ENCODE peak calls at places on chromosomes 3 and 15, in five cellular contexts. One of them, this sample, is unnamed.

GRCh38 chr3:42067324-42067723 is 23.8 kb upstream of the TRAK1 start:
- DNase-seq in lower leg skin: no peak
- DNase-seq in left ventricle myocardium inferior: no peak
- DNase-seq in fibroblast of mammary gland: peak
- DNase-seq in IMR-90: peak
- DNase-seq in this sample: no peak

GRCh38 chr3:44430466-44430865 is 47.0 kb downstream of the ZNF445 start:
- DNase-seq in lower leg skin: no peak
- DNase-seq in left ventricle myocardium inferior: no peak
- DNase-seq in fibroblast of mammary gland: no peak
- DNase-seq in IMR-90: no peak
- DNase-seq in this sample: no peak

GRCh38 chr3:21668012-21668411 is 83.0 kb downstream of the ZNF385D start:
- DNase-seq in lower leg skin: no peak
- DNase-seq in left ventricle myocardium inferior: no peak
- DNase-seq in fibroblast of mammary gland: no peak
- DNase-seq in IMR-90: no peak
- DNase-seq in this sample: no peak

GRCh38 chr3:135871311-135871710 is 94.2 kb upstream of the PPP2R3A start:
- DNase-seq in lower leg skin: no peak
- DNase-seq in left ventricle myocardium inferior: no peak
- DNase-seq in fibroblast of mammary gland: no peak
- DNase-seq in IMR-90: no peak
- DNase-seq in this sample: no peak

GRCh38 chr3:34020761-34021635 is 222.6 kb downstream of the PDCD6IP start:
- DNase-seq in lower leg skin: no peak
- DNase-seq in left ventricle myocardium inferior: no peak
- DNase-seq in fibroblast of mammary gland: no peak
- DNase-seq in IMR-90: no peak
- DNase-seq in this sample: no peak

GRCh38 chr3:11769704-11770103 is 77.0 kb downstream of the TAMM41 start:
- DNase-seq in lower leg skin: no peak
- DNase-seq in left ventricle myocardium inferior: no peak
- DNase-seq in fibroblast of mammary gland: no peak
- DNase-seq in IMR-90: no peak
- DNase-seq in this sample: no peak

GRCh38 chr3:13683772-13684171 is 134.8 kb downstream of the FBLN2 start:
- DNase-seq in lower leg skin: no peak
- DNase-seq in left ventricle myocardium inferior: no peak
- DNase-seq in fibroblast of mammary gland: no peak
- DNase-seq in IMR-90: no peak
- DNase-seq in this sample: no peak

GRCh38 chr3:35829499-35829898 is 190.2 kb downstream of the ARPP21 start:
- DNase-seq in lower leg skin: no peak
- DNase-seq in left ventricle myocardium inferior: no peak
- DNase-seq in fibroblast of mammary gland: no peak
- DNase-seq in IMR-90: no peak
- DNase-seq in this sample: no peak

GRCh38 chr3:116390318-116390717 is 55.0 kb downstream of the LSAMP start:
- DNase-seq in lower leg skin: no peak
- DNase-seq in left ventricle myocardium inferior: no peak
- DNase-seq in fibroblast of mammary gland: no peak
- DNase-seq in IMR-90: no peak
- DNase-seq in this sample: no peak

GRCh38 chr3:120659834-120660233 is 22.2 kb downstream of the HGD start:
- DNase-seq in lower leg skin: no peak
- DNase-seq in left ventricle myocardium inferior: no peak
- DNase-seq in fibroblast of mammary gland: no peak
- DNase-seq in IMR-90: no peak
- DNase-seq in this sample: no peak

GRCh38 chr15:67914028-67914427 is 74.2 kb upstream of the RNU6-1 start:
- DNase-seq in lower leg skin: no peak
- DNase-seq in left ventricle myocardium inferior: no peak
- DNase-seq in fibroblast of mammary gland: no peak
- DNase-seq in IMR-90: no peak
- DNase-seq in this sample: no peak

GRCh38 chr15:91956026-91956723 is 102.7 kb downstream of the SLCO3A1 start:
- DNase-seq in lower leg skin: no peak
- DNase-seq in left ventricle myocardium inferior: peak
- DNase-seq in fibroblast of mammary gland: peak
- DNase-seq in IMR-90: peak
- DNase-seq in this sample: no peak

GRCh38 chr3:39166134-39166710 is 12.8 kb upstream of the CSRNP1 start:
- DNase-seq in lower leg skin: no peak
- DNase-seq in left ventricle myocardium inferior: peak
- DNase-seq in fibroblast of mammary gland: peak
- DNase-seq in IMR-90: peak
- DNase-seq in this sample: no peak

GRCh38 chr15:83308671-83309070 is 24.2 kb upstream of the BNC1 start:
- DNase-seq in lower leg skin: no peak
- DNase-seq in left ventricle myocardium inferior: no peak
- DNase-seq in fibroblast of mammary gland: no peak
- DNase-seq in IMR-90: no peak
- DNase-seq in this sample: no peak

GRCh38 chr3:67418539-67419529 is 235.6 kb downstream of the SUCLG2 start:
- DNase-seq in lower leg skin: no peak
- DNase-seq in left ventricle myocardium inferior: no peak
- DNase-seq in fibroblast of mammary gland: peak
- DNase-seq in IMR-90: peak
- DNase-seq in this sample: no peak

GRCh38 chr3:32910954-32911353 is 40.5 kb upstream of the CCR4 start:
- DNase-seq in lower leg skin: no peak
- DNase-seq in left ventricle myocardium inferior: no peak
- DNase-seq in fibroblast of mammary gland: peak
- DNase-seq in IMR-90: no peak
- DNase-seq in this sample: no peak

GRCh38 chr15:98268163-98268562 is 307.7 kb downstream of the ARRDC4 start:
- DNase-seq in lower leg skin: no peak
- DNase-seq in left ventricle myocardium inferior: no peak
- DNase-seq in fibroblast of mammary gland: no peak
- DNase-seq in IMR-90: no peak
- DNase-seq in this sample: no peak

GRCh38 chr15:67707520-67708283 is 117.6 kb upstream of the SKOR1 start:
- DNase-seq in lower leg skin: no peak
- DNase-seq in left ventricle myocardium inferior: no peak
- DNase-seq in fibroblast of mammary gland: no peak
- DNase-seq in IMR-90: peak
- DNase-seq in this sample: no peak

GRCh38 chr3:11078826-11079520 is 75.3 kb upstream of the HRH1 start:
- DNase-seq in lower leg skin: no peak
- DNase-seq in left ventricle myocardium inferior: no peak
- DNase-seq in fibroblast of mammary gland: no peak
- DNase-seq in IMR-90: no peak
- DNase-seq in this sample: no peak

GRCh38 chr15:45242289-45242688 is 9.7 kb upstream of the SLC28A2 start:
- DNase-seq in lower leg skin: no peak
- DNase-seq in left ventricle myocardium inferior: no peak
- DNase-seq in fibroblast of mammary gland: no peak
- DNase-seq in IMR-90: no peak
- DNase-seq in this sample: no peak

GRCh38 chr3:25589104-25589782 is 75.5 kb downstream of the TOP2B start:
- DNase-seq in lower leg skin: no peak
- DNase-seq in left ventricle myocardium inferior: no peak
- DNase-seq in fibroblast of mammary gland: no peak
- DNase-seq in IMR-90: no peak
- DNase-seq in this sample: no peak

GRCh38 chr3:70358978-70359580 is 46.6 kb upstream of the MDFIC2 start:
- DNase-seq in lower leg skin: no peak
- DNase-seq in left ventricle myocardium inferior: no peak
- DNase-seq in fibroblast of mammary gland: peak
- DNase-seq in IMR-90: peak
- DNase-seq in this sample: no peak

GRCh38 chr3:76024640-76025039 is 239.3 kb upstream of the ZNF717 start:
- DNase-seq in lower leg skin: no peak
- DNase-seq in left ventricle myocardium inferior: no peak
- DNase-seq in fibroblast of mammary gland: peak
- DNase-seq in IMR-90: peak
- DNase-seq in this sample: no peak

GRCh38 chr3:160860346-160860745 is 104.3 kb downstream of the PPM1L start:
- DNase-seq in lower leg skin: no peak
- DNase-seq in left ventricle myocardium inferior: no peak
- DNase-seq in fibroblast of mammary gland: no peak
- DNase-seq in IMR-90: no peak
- DNase-seq in this sample: no peak

GRCh38 chr3:159273608-159274007 is 471.8 kb downstream of the MFSD1 start:
- DNase-seq in lower leg skin: no peak
- DNase-seq in left ventricle myocardium inferior: peak
- DNase-seq in fibroblast of mammary gland: peak
- DNase-seq in IMR-90: peak
- DNase-seq in this sample: no peak

DNA sequence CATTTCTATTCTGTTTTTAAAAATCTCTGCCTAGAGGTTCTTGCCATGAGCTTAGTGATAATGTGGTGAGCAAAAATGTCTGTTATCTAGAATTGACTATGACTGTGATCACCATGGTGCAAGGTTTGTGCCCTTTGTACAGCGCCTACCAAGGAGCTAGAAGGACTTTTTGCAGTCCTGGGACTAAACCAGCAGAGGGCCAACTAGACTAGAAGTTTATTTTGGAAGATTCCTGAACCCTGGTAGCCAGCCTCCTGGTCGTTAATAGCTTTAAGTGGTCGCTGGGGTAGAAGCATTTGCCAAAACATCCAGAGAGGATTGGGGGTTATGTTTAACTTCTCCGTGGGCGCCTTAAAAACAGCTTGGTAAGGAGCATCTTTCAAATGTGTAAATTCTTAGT is 7.8 kb downstream of the SCG5 start:
- DNase-seq in lower leg skin: no peak
- DNase-seq in left ventricle myocardium inferior: no peak
- DNase-seq in fibroblast of mammary gland: peak
- DNase-seq in IMR-90: peak
- DNase-seq in this sample: no peak
- TF ChIP-seq CTCF in lower leg skin: no peak
- TF ChIP-seq CTCF in left ventricle myocardium inferior: no peak
- TF ChIP-seq CTCF in fibroblast of mammary gland: peak
- TF ChIP-seq CTCF in IMR-90: peak
- TF ChIP-seq CTCF in this sample: peak

GRCh38 chr15:33215941-33216872 is 21.7 kb upstream of the FMN1 start:
- DNase-seq in lower leg skin: no peak
- DNase-seq in left ventricle myocardium inferior: no peak
- DNase-seq in fibroblast of mammary gland: peak
- DNase-seq in IMR-90: peak
- DNase-seq in this sample: no peak
- TF ChIP-seq CTCF in lower leg skin: no peak
- TF ChIP-seq CTCF in left ventricle myocardium inferior: peak
- TF ChIP-seq CTCF in fibroblast of mammary gland: peak
- TF ChIP-seq CTCF in IMR-90: peak
- TF ChIP-seq CTCF in this sample: peak

GRCh38 chr3:47002490-47003410 is 23.3 kb downstream of the NBEAL2 start:
- DNase-seq in lower leg skin: no peak
- DNase-seq in left ventricle myocardium inferior: no peak
- DNase-seq in fibroblast of mammary gland: no peak
- DNase-seq in IMR-90: no peak
- DNase-seq in this sample: peak
- TF ChIP-seq CTCF in lower leg skin: no peak
- TF ChIP-seq CTCF in left ventricle myocardium inferior: no peak
- TF ChIP-seq CTCF in fibroblast of mammary gland: no peak
- TF ChIP-seq CTCF in IMR-90: no peak
- TF ChIP-seq CTCF in this sample: peak

DNA sequence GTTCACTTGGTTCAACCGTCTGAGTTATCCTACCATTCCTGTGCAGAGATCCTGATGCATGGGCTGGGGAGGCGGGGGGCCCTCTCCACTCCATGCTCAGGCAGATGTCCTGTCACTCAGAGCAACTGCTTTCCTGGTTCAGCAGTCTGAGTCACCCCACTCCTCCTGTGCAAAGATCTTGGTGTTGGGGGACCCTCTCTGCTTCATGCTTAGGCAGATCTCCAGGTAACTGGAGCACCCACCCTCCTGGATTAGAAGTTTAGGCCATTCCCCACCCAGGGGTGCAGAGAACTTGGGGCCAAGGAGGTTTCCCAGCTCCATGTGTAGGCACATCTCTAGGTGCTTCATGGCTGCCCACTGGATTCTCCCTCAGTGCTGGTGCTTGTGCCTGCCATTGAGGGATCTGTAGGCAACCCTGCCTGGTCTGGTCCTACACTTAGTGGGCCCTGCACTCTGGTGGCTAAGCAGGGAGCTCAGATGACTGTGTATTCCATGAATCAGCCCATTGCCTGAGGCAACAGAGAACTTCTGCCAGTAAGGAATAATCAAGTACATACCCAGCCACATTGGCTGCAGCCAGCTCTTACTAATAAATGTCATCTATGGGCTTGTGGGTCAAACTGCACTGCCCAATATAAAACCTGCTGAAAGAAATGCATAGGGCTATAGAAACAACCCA is 465.4 kb upstream of the THBS1 start:
- DNase-seq in lower leg skin: no peak
- DNase-seq in left ventricle myocardium inferior: no peak
- DNase-seq in fibroblast of mammary gland: peak
- DNase-seq in IMR-90: no peak
- DNase-seq in this sample: no peak
- TF ChIP-seq CTCF in lower leg skin: no peak
- TF ChIP-seq CTCF in left ventricle myocardium inferior: no peak
- TF ChIP-seq CTCF in fibroblast of mammary gland: no peak
- TF ChIP-seq CTCF in IMR-90: no peak
- TF ChIP-seq CTCF in this sample: no peak

GRCh38 chr15:76059320-76060097 is at the start of gene TMEM266:
- DNase-seq in lower leg skin: no peak
- DNase-seq in left ventricle myocardium inferior: peak
- DNase-seq in fibroblast of mammary gland: no peak
- DNase-seq in IMR-90: peak
- DNase-seq in this sample: no peak
- TF ChIP-seq CTCF in lower leg skin: no peak
- TF ChIP-seq CTCF in left ventricle myocardium inferior: no peak
- TF ChIP-seq CTCF in fibroblast of mammary gland: no peak
- TF ChIP-seq CTCF in IMR-90: no peak
- TF ChIP-seq CTCF in this sample: peak